ENCODE peak calls at places on chromosomes 16 and 17, in five cellular contexts. I, C, U, V and X are unnamed samples.

GRCh38 chr17:1643999-1644492 is 1.5 kb downstream of the SCARF1 start:
- DNase-seq in I (no peak), C (no peak), U (no peak), V (peak), X (no peak)

GRCh38 chr17:50147841-50148225 is 2.6 kb downstream of the PPP1R9B start:
- DNase-seq in I (no peak), V (no peak), C (no peak), U (no peak), X (no peak)

GRCh38 chr17:43650471-43650870 is 11.3 kb downstream of the MEOX1 start:
- DNase-seq in C (no peak), I (no peak), U (no peak), V (no peak), X (no peak)

GRCh38 chr16:17555176-17555575 is 84.4 kb upstream of the XYLT1 start:
- DNase-seq in V (no peak), I (no peak), U (no peak), C (no peak), X (no peak)

GRCh38 chr17:65198653-65199382 is 61.6 kb downstream of the RGS9 start:
- DNase-seq in I (peak), U (no peak), C (no peak), V (peak), X (no peak)

GRCh38 chr16:15966420-15967222 is 17.2 kb downstream of the ABCC1 start:
- DNase-seq in V (no peak), I (no peak), C (no peak), U (no peak), X (no peak)

GRCh38 chr17:81223758-81224122 is 975 bp upstream of the CEP131 start:
- DNase-seq in I (no peak), U (no peak), V (no peak), C (no peak), X (no peak)

GRCh38 chr17:63844293-63844672 is 1.8 kb upstream of the SMARCD2 start:
- DNase-seq in U (no peak), V (no peak), I (no peak), C (no peak), X (no peak)

GRCh38 chr17:46024590-46024989 is 25.5 kb downstream of the STH start:
- DNase-seq in C (no peak), U (no peak), I (no peak), V (no peak), X (no peak)

GRCh38 chr16:75340715-75341500 is 89.5 kb upstream of the BCAR1 start:
- DNase-seq in U (no peak), I (no peak), C (no peak), V (no peak), X (no peak)

GRCh38 chr16:88681084-88681680 is 5.1 kb downstream of the SNAI3 start:
- DNase-seq in C (no peak), V (peak), I (no peak), U (no peak), X (no peak)

GRCh38 chr17:79026345-79027273 is 2.6 kb downstream of the C1QTNF1 start:
- DNase-seq in I (no peak), C (peak), U (peak), V (no peak), X (no peak)

GRCh38 chr17:35577826-35578194 is 561 bp downstream of the PEX12 start:
- DNase-seq in C (no peak), V (peak), I (no peak), U (no peak), X (no peak)

GRCh38 chr16:64251742-64252141 is 870.1 kb downstream of the CDH11 start:
- DNase-seq in I (no peak), V (no peak), C (no peak), U (no peak), X (no peak)

GRCh38 chr17:62675701-62676100 is 48.2 kb downstream of the MRC2 start:
- DNase-seq in C (no peak), I (no peak), U (no peak), V (no peak), X (no peak)

GRCh38 chr16:15526731-15527130 is 92.3 kb downstream of the BMERB1 start:
- DNase-seq in I (no peak), C (no peak), V (no peak), U (no peak), X (no peak)

GRCh38 chr17:72571813-72572396 is 451.1 kb downstream of the SOX9 start:
- DNase-seq in C (no peak), U (no peak), I (no peak), V (no peak), X (no peak)

GRCh38 chr17:5837055-5837491 is 233.1 kb upstream of the WSCD1 start:
- DNase-seq in C (no peak), V (no peak), U (no peak), I (no peak), X (no peak)
- TF ChIP-seq CTCF in C (no peak), V (no peak), U (no peak), I (no peak), X (no peak)

DNA sequence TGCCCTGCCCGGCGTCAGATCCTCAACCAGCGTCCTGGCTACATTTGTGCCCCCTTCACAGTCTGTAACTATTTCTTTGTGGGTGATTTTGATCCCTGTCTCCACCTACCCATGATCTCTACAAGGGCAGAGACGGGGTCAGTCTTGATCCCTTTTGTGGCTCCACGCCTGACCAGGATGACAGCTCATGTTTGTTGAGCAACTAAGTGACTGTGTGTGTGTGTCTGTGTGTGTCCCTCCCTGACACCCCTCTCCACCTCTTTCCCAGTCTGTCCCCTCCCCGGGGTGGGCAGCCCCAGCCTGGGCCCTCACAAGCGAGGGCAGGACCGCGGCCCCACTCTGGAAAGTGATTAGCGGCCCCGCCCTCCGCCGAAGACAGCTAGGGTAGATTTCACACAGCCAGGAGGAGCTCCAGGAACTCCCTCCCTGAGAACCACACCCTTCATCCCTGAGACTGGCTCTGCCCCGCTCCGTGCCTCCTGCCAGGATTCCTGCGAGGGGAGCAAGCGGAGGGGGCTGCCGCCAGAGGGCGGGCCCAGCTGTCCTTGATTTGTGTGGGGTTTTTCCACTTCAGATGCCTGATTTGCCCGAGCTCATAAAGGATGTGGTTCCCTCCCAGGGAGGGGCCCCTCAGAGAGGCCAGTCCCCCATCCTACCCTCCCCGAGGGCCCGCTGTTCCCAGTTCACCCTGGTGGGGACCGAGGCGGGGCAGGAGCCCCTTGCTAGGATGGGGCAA is 5.3 kb upstream of the HS3ST6 start:
- DNase-seq in C (no peak), U (no peak), V (no peak), I (peak), X (no peak)
- TF ChIP-seq CTCF in C (no peak), U (no peak), V (peak), I (peak), X (peak)

GRCh38 chr16:81713295-81713772 is 65.8 kb upstream of the PLCG2 start:
- DNase-seq in U (no peak), V (no peak), I (no peak), C (no peak), X (no peak)
- TF ChIP-seq CTCF in U (no peak), V (no peak), I (no peak), C (no peak), X (no peak)

DNA sequence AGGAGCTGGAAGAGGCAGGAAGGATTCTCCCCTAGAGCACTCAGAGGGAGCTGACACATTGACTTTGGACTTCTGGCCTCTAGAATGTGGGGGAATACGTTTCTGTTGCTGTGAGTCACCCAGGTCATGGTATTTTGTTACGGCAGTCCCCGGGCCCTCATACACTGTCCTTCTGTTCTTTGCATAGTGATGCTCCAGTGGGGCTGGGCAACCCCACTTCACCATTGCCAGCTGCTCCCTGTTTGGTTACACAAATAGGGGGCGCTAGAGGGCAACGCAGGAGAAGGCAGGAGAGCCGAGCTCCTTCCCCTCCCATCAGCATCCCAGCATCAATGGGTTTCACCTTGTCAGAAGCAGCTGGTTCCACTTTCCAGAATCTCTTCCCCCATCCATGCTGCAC is 257.7 kb upstream of the FOXF1 start:
- DNase-seq in I (no peak), U (no peak), C (no peak), V (no peak), X (no peak)
- TF ChIP-seq CTCF in I (no peak), U (no peak), C (no peak), V (no peak), X (peak)

GRCh38 chr16:46885960-46886763 is 2.0 kb downstream of the GPT2 start:
- DNase-seq in C (peak), U (no peak), I (no peak), V (no peak), X (no peak)
- TF ChIP-seq CTCF in C (no peak), U (no peak), I (no peak), V (no peak), X (no peak)

DNA sequence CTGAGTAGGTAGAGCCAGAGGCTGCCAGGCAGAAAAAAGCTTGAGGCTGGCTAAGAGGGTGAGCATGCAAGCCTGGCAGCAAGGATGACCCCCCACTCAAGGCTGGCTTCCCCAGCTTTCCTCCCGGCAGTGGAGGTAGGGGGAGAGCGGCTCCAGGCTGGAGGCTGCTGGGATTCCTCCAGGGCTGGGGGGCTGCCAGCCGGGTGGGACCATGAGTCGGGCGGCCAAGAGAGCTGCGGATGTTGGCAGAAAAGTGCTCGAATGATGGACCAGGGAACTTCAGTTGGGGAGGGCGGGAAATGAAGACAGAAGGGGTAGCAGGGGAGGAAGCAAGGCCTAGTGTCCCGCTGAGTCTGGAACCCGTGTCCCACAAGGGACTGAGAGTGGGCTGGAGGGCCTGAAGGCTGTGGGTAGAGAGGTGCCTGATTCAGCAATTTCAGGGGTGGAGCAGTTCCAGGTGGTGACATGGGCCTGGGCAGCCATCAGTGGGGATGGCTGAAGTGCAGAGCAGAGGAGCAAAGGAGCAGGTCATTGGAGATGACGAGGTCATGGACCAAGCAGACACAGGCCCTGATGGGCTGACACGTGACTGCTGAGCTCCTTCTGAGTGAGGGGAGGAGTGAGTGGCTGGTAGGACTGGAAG is 20.3 kb downstream of the HSD11B2 start:
- DNase-seq in I (no peak), V (no peak), C (no peak), U (no peak), X (no peak)
- TF ChIP-seq CTCF in I (no peak), V (no peak), C (no peak), U (no peak), X (no peak)

DNA sequence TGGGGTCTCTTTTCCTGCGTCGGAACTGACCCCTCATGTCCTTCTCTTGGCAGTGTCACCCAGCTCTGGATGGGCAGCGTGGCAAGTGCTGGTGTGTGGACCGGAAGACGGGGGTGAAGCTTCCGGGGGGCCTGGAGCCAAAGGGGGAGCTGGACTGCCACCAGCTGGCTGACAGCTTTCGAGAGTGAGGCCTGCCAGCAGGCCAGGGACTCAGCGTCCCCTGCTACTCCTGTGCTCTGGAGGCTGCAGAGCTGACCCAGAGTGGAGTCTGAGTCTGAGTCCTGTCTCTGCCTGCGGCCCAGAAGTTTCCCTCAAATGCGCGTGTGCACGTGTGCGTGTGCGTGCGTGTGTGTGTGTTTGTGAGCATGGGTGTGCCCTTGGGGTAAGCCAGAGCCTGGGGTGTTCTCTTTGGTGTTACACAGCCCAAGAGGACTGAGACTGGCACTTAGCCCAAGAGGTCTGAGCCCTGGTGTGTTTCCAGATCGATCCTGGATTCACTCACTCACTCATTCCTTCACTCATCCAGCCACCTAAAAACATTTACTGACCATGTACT is 13.2 kb downstream of the IGFBP4 start:
- DNase-seq in V (no peak), I (no peak), C (no peak), U (no peak), X (no peak)
- TF ChIP-seq CTCF in V (no peak), I (no peak), C (no peak), U (no peak), X (no peak)